ENCODE peak calls at places on chromosomes 5 and 9, in four cellular contexts. Y, E, V and B are unnamed samples.

GRCh38 chr5:27311544-27311943 is 273.2 kb upstream of the CDH9 start:
- DNase-seq in Y (no peak), E (no peak), V (no peak), B (no peak)

GRCh38 chr5:125190232-125191051 is 444.0 kb upstream of the ZNF608 start:
- DNase-seq in Y (no peak), E (no peak), V (no peak), B (no peak)

GRCh38 chr9:134707731-134708671 is 66.4 kb downstream of the COL5A1 start:
- DNase-seq in Y (no peak), E (no peak), V (no peak), B (no peak)

GRCh38 chr9:27369591-27369990 is 72.6 kb upstream of the EQTN start:
- DNase-seq in Y (no peak), E (no peak), V (no peak), B (no peak)

GRCh38 chr5:149824115-149824514 is 94.0 kb downstream of the PPARGC1B start:
- DNase-seq in Y (no peak), E (no peak), V (no peak), B (no peak)

GRCh38 chr9:135820661-135821060 is 86.7 kb downstream of the CAMSAP1 start:
- DNase-seq in Y (no peak), E (no peak), V (no peak), B (no peak)

GRCh38 chr5:81768960-81769452 is 18.1 kb upstream of the SSBP2 start:
- DNase-seq in Y (no peak), E (no peak), V (no peak), B (no peak)

GRCh38 chr5:95794070-95794516 is 28.4 kb downstream of the GLRX start:
- DNase-seq in Y (no peak), E (peak), V (no peak), B (no peak)

GRCh38 chr5:80216753-80217596 is 38.9 kb downstream of the SERINC5 start:
- DNase-seq in Y (no peak), E (no peak), V (no peak), B (no peak)

GRCh38 chr9:118318770-118319443 is 614.7 kb downstream of the TLR4 start:
- DNase-seq in Y (no peak), E (no peak), V (no peak), B (no peak)

GRCh38 chr5:109654455-109654854 is 35.3 kb upstream of the MAN2A1 start:
- DNase-seq in Y (no peak), E (no peak), V (no peak), B (no peak)

GRCh38 chr5:73693573-73694061 is 67.6 kb downstream of the ARHGEF28 start:
- DNase-seq in Y (peak), E (no peak), V (no peak), B (no peak)

GRCh38 chr9:115770521-115770920 is 383.1 kb upstream of the PAPPA start:
- DNase-seq in Y (no peak), E (no peak), V (no peak), B (no peak)

GRCh38 chr9:115202181-115202580 is 84.2 kb upstream of the TNC start:
- DNase-seq in Y (no peak), E (no peak), V (no peak), B (no peak)

GRCh38 chr9:20551835-20552234 is 70.5 kb downstream of the MLLT3 start:
- DNase-seq in Y (no peak), E (no peak), V (peak), B (no peak)

GRCh38 chr5:35117960-35118359 is 70.2 kb upstream of the AGXT2 start:
- DNase-seq in Y (no peak), E (no peak), V (no peak), B (no peak)

GRCh38 chr9:98271479-98271878 is 16.0 kb upstream of the TBC1D2 start:
- DNase-seq in Y (no peak), E (no peak), V (no peak), B (no peak)

GRCh38 chr5:181190711-181191525 is 14.1 kb downstream of the TRIM7 start:
- DNase-seq in Y (peak), E (no peak), V (no peak), B (no peak)

GRCh38 chr5:1466631-1467265 is 21.5 kb upstream of the SLC6A3 start:
- DNase-seq in Y (no peak), E (no peak), V (no peak), B (no peak)

GRCh38 chr5:59814563-59814872 is 79.0 kb downstream of the PDE4D start:
- DNase-seq in Y (no peak), E (no peak), V (no peak), B (no peak)

GRCh38 chr9:107839371-107839770 is 349.8 kb upstream of the KLF4 start:
- DNase-seq in Y (no peak), E (no peak), V (no peak), B (no peak)

GRCh38 chr5:139838381-139839197 is 43.0 kb downstream of the PSD2 start:
- DNase-seq in Y (no peak), E (no peak), V (no peak), B (no peak)

GRCh38 chr9:113548221-113549041 is 84.9 kb downstream of the RGS3 start:
- DNase-seq in Y (peak), E (no peak), V (no peak), B (peak)

GRCh38 chr9:136489731-136490130 is 6.9 kb upstream of the SEC16A start:
- DNase-seq in Y (no peak), E (no peak), V (no peak), B (no peak)

GRCh38 chr5:9358961-9359686 is 186.8 kb downstream of the SEMA5A start:
- DNase-seq in Y (no peak), E (no peak), V (no peak), B (no peak)

GRCh38 chr5:146390469-146390868 is 51.8 kb downstream of the POU4F3 start:
- DNase-seq in Y (no peak), E (no peak), V (no peak), B (no peak)

GRCh38 chr5:77015938-77016569 is 14.2 kb upstream of the AGGF1 start:
- DNase-seq in Y (no peak), E (no peak), V (no peak), B (no peak)

GRCh38 chr5:68226564-68227073 is 11.1 kb downstream of the PIK3R1 start:
- DNase-seq in Y (no peak), E (no peak), V (no peak), B (no peak)

GRCh38 chr5:111865356-111865755 is 108.4 kb upstream of the NREP start:
- DNase-seq in Y (no peak), E (peak), V (no peak), B (no peak)

GRCh38 chr5:53091304-53091703 is 18.3 kb downstream of the MOCS2 start:
- DNase-seq in Y (no peak), E (no peak), V (no peak), B (no peak)

GRCh38 chr5:12616093-12616492 is 711.8 kb upstream of the CTNND2 start:
- DNase-seq in Y (no peak), E (no peak), V (no peak), B (no peak)

GRCh38 chr9:78986446-78986845 is 585.3 kb upstream of the TLE4 start:
- DNase-seq in Y (no peak), E (no peak), V (no peak), B (no peak)

GRCh38 chr5:172402531-172403190 is 51.7 kb downstream of the SH3PXD2B start:
- DNase-seq in Y (no peak), E (no peak), V (no peak), B (no peak)

GRCh38 chr5:172404746-172405145 is 49.6 kb downstream of the SH3PXD2B start:
- DNase-seq in Y (no peak), E (no peak), V (no peak), B (no peak)

GRCh38 chr5:172403822-172404221 is 50.5 kb downstream of the SH3PXD2B start:
- DNase-seq in Y (no peak), E (no peak), V (no peak), B (no peak)

GRCh38 chr5:172405226-172405625 is 49.1 kb downstream of the SH3PXD2B start:
- DNase-seq in Y (no peak), E (no peak), V (no peak), B (no peak)

DNA sequence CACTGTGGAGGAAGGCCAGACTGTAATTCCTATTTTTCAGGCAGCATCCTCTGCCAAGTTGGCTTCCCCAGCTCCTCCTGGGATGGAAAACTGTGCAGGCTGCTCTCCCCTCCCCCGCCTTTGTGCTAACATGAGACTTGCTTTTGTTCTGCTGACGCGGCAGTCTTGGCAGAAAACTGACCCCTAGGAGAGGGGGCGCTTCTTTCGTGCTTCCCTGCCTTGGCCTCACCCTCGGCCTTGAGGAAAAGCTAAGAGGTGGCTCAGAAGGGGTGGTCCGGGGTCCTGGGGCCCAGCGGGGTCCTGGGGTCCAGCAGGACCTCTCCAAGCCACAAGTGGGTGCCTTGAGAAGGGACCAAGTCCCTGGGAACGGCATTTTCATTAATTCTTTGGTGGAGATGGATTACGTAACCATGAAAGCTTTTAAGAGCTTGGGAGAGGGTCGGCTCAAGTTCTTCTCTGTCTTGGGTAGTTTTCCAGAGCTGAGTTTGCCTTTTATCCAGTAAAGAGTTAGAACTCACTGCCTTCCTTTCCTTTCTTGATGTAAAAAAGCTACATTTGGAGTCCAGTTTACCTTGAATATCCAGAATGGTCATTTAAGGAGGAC is 51.0 kb downstream of the SH3PXD2B start:
- DNase-seq in Y (peak), E (no peak), V (no peak), B (no peak)
- TF ChIP-seq POLR2AphosphoS5 in Y (no peak), E (peak), V (no peak), B (no peak)

GRCh38 chr9:35750256-35750531 is 1.1 kb downstream of the RGP1 start:
- DNase-seq in Y (no peak), E (no peak), V (no peak), B (no peak)

GRCh38 chr9:35748858-35749514 is at the start of the genes GBA2 and RGP1:
- DNase-seq in Y (peak), E (no peak), V (no peak), B (peak)

GRCh38 chr9:35746583-35746982 is 2.4 kb downstream of the GBA2 start:
- DNase-seq in Y (peak), E (no peak), V (no peak), B (no peak)

GRCh38 chr9:35748239-35748857 is 680 bp downstream of the GBA2 start:
- DNase-seq in Y (no peak), E (no peak), V (no peak), B (no peak)

GRCh38 chr9:35749515-35750255 is 598 bp downstream of the RGP1 start:
- DNase-seq in Y (peak), E (no peak), V (no peak), B (peak)
- H3K27ac ChIP-seq in Y (peak), E (peak), V (peak), B (peak)

DNA sequence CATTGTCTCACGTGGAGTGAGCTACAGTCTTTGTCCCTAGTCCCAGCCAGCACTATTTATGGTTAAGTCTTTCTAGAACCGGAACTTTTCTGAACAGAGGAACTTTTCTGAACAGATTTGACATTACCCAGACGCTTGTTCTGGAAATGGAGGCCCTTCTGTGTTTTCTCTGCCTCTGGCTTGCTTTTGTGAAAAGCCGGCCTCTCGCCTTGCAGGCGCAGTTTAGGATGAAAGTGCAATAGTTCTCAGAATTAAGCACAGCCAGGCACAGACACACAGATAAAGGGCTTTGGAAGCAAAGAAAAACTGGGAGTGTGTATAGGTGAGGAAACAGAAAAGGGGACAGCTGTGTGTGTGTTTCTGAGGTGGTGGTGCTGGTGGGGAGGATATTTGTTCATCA is 5.9 kb downstream of the GDNF start:
- DNase-seq in Y (no peak), E (no peak), V (no peak), B (no peak)
- TF ChIP-seq POLR2AphosphoS5 in Y (peak), E (peak), V (no peak), B (no peak)

GRCh38 chr9:4574657-4575243 is 84.5 kb downstream of the SLC1A1 start:
- DNase-seq in Y (no peak), E (no peak), V (no peak), B (no peak)
- H3K27ac ChIP-seq in Y (no peak), E (peak), V (peak), B (no peak)

GRCh38 chr9:109813829-109814228 is 33.8 kb downstream of the PALM2AKAP2 start:
- DNase-seq in Y (no peak), E (no peak), V (no peak), B (no peak)

GRCh38 chr9:109815366-109815947 is 35.5 kb downstream of the PALM2AKAP2 start:
- DNase-seq in Y (no peak), E (no peak), V (no peak), B (no peak)

GRCh38 chr9:109817846-109818472 is 38.0 kb downstream of the PALM2AKAP2 start:
- DNase-seq in Y (peak), E (no peak), V (peak), B (no peak)

GRCh38 chr9:109817146-109817845 is 37.3 kb downstream of the PALM2AKAP2 start:
- DNase-seq in Y (no peak), E (no peak), V (no peak), B (no peak)

GRCh38 chr9:109816490-109816889 is 36.5 kb downstream of the PALM2AKAP2 start:
- DNase-seq in Y (no peak), E (no peak), V (no peak), B (no peak)
- TF ChIP-seq POLR2AphosphoS5 in Y (peak), E (peak), V (no peak), B (no peak)

GRCh38 chr5:113282470-113282869 is 152.3 kb downstream of the TSSK1B start:
- DNase-seq in Y (no peak), E (no peak), V (no peak), B (no peak)
- H3K27ac ChIP-seq in Y (no peak), E (no peak), V (no peak), B (no peak)

GRCh38 chr5:62498961-62499360 is 79.7 kb upstream of the LRRC70 start:
- DNase-seq in Y (no peak), E (no peak), V (no peak), B (no peak)
- TF ChIP-seq POLR2AphosphoS5 in Y (no peak), E (no peak), V (no peak), B (no peak)